ENCODE peak calls at places on chromosomes 11 and 22, in four cellular contexts. D is mucosa of descending colon; V is glutamatergic neuron; Q is CD8-positive, alpha-beta T cell. P is an unnamed sample.

GRCh38 chr22:33923660-33924246 is 3.5 kb upstream of the LARGE1 start:
- DNase-seq in D (peak), V (peak), Q (no peak), P (no peak)

GRCh38 chr11:62061356-62062222 is 62.2 kb upstream of the INCENP start:
- DNase-seq in D (no peak), V (no peak), Q (no peak), P (no peak)

GRCh38 chr11:125464266-125464662 is 31.8 kb downstream of the FEZ1 start:
- DNase-seq in D (no peak), V (no peak), Q (no peak), P (no peak)

GRCh38 chr11:62546244-62546936 is at the start of gene AHNAK:
- DNase-seq in D (peak), V (peak), Q (no peak), P (no peak)

GRCh38 chr11:74018331-74019005 is 9.6 kb upstream of the UCP3 start:
- DNase-seq in D (peak), V (no peak), Q (no peak), P (peak)

GRCh38 chr11:77590194-77590591 is 440 bp downstream of the AQP11 start:
- DNase-seq in D (no peak), V (peak), Q (no peak), P (no peak)

GRCh38 chr22:29716814-29717213 is 3.0 kb upstream of the CABP7 start:
- DNase-seq in D (peak), V (no peak), Q (no peak), P (peak)

GRCh38 chr11:104279587-104279986 is 115.6 kb upstream of the PDGFD start:
- DNase-seq in D (no peak), V (no peak), Q (no peak), P (no peak)

GRCh38 chr11:36077886-36078685 is 134.2 kb downstream of the LDLRAD3 start:
- DNase-seq in D (no peak), V (no peak), Q (no peak), P (no peak)

GRCh38 chr11:18714443-18714780 is 11.6 kb downstream of the IGSF22 start:
- DNase-seq in D (no peak), V (no peak), Q (no peak), P (no peak)

GRCh38 chr22:24806663-24807001 is 621 bp downstream of the SGSM1 start:
- DNase-seq in D (peak), V (no peak), Q (no peak), P (no peak)

GRCh38 chr22:20744456-20744855 is 29.5 kb upstream of the SERPIND1 start:
- DNase-seq in D (no peak), V (no peak), Q (no peak), P (no peak)

GRCh38 chr11:33642461-33643166 is 58.0 kb downstream of the C11orf91 start:
- DNase-seq in D (no peak), V (no peak), Q (no peak), P (no peak)

GRCh38 chr11:69215784-69216415 is 60.2 kb downstream of the SMIM38 start:
- DNase-seq in D (no peak), V (no peak), Q (no peak), P (no peak)

GRCh38 chr11:40168461-40168860 is 1291.0 kb downstream of the LRRC4C start:
- DNase-seq in D (no peak), V (no peak), Q (no peak), P (no peak)

GRCh38 chr11:35927730-35928129 is 16.1 kb upstream of the LDLRAD3 start:
- DNase-seq in D (peak), V (no peak), Q (no peak), P (no peak)

GRCh38 chr11:82384308-82384707 is 349.4 kb downstream of the FAM181B start:
- DNase-seq in D (no peak), V (no peak), Q (no peak), P (no peak)

GRCh38 chr11:100735949-100736675 is 49.0 kb downstream of the ARHGAP42 start:
- DNase-seq in D (no peak), V (no peak), Q (no peak), P (no peak)

GRCh38 chr11:1543606-1544263 is 28.3 kb downstream of the DUSP8 start:
- DNase-seq in D (no peak), V (peak), Q (no peak), P (no peak)

GRCh38 chr11:126474220-126474619 is 118.7 kb downstream of the ST3GAL4 start:
- DNase-seq in D (no peak), V (no peak), Q (no peak), P (no peak)

GRCh38 chr11:2741377-2742131 is 41.8 kb upstream of the KCNQ1OT1 start:
- DNase-seq in D (peak), V (peak), Q (no peak), P (peak)

GRCh38 chr11:2310073-2310785 is 8.4 kb downstream of the TSPAN32 start:
- DNase-seq in D (no peak), V (no peak), Q (no peak), P (no peak)

GRCh38 chr11:123178166-123178565 is 16.9 kb downstream of the CLMP start:
- DNase-seq in D (no peak), V (no peak), Q (no peak), P (no peak)

GRCh38 chr11:35583843-35584242 is 34.4 kb upstream of the FJX1 start:
- DNase-seq in D (no peak), V (no peak), Q (no peak), P (no peak)

GRCh38 chr11:82733444-82734119 is at the start of gene FAM181B:
- DNase-seq in D (peak), V (peak), Q (no peak), P (no peak)

GRCh38 chr11:93718057-93718563 is 23.2 kb downstream of the TAF1D start:
- DNase-seq in D (no peak), V (no peak), Q (no peak), P (no peak)

GRCh38 chr11:10908215-10908990 is 50.5 kb upstream of the ZBED5 start:
- DNase-seq in D (no peak), V (no peak), Q (no peak), P (peak)

GRCh38 chr11:130670200-130670599 is 221.8 kb downstream of the ADAMTS15 start:
- DNase-seq in D (no peak), V (no peak), Q (no peak), P (no peak)

GRCh38 chr11:12288934-12289666 is 88.3 kb upstream of the PARVA start:
- DNase-seq in D (no peak), V (no peak), Q (no peak), P (no peak)

GRCh38 chr11:108483163-108483562 is 15.0 kb downstream of the POGLUT3 start:
- DNase-seq in D (no peak), V (no peak), Q (no peak), P (no peak)

GRCh38 chr22:50008151-50009040 is 4.2 kb downstream of the IL17REL start:
- DNase-seq in D (peak), V (no peak), Q (no peak), P (no peak)

GRCh38 chr11:111846640-111847039 is 24.7 kb downstream of the ALG9 start:
- DNase-seq in D (no peak), V (no peak), Q (no peak), P (no peak)

GRCh38 chr22:38191115-38191514 is 9.5 kb upstream of the PLA2G6 start:
- DNase-seq in D (no peak), V (no peak), Q (no peak), P (no peak)

GRCh38 chr11:133762538-133762937 is 82.8 kb downstream of the SPATA19 start:
- DNase-seq in D (no peak), V (no peak), Q (no peak), P (no peak)

GRCh38 chr11:70072471-70073187 is 5.5 kb upstream of the ANO1 start:
- DNase-seq in D (no peak), V (no peak), Q (no peak), P (no peak)

GRCh38 chr11:131748146-131749050 is 378.0 kb downstream of the NTM start:
- DNase-seq in D (peak), V (peak), Q (no peak), P (peak)

GRCh38 chr11:106706355-106706754 is 311.9 kb downstream of the GUCY1A2 start:
- DNase-seq in D (no peak), V (no peak), Q (no peak), P (no peak)

GRCh38 chr22:38239101-38239761 is 33.6 kb downstream of the TMEM184B start:
- DNase-seq in D (no peak), V (no peak), Q (no peak), P (peak)

GRCh38 chr11:116357769-116358544 is 414.8 kb downstream of the BUD13 start:
- DNase-seq in D (peak), V (peak), Q (no peak), P (no peak)
- TF ChIP-seq CTCF in D (peak), V (peak), Q (no peak), P (no peak)

DNA sequence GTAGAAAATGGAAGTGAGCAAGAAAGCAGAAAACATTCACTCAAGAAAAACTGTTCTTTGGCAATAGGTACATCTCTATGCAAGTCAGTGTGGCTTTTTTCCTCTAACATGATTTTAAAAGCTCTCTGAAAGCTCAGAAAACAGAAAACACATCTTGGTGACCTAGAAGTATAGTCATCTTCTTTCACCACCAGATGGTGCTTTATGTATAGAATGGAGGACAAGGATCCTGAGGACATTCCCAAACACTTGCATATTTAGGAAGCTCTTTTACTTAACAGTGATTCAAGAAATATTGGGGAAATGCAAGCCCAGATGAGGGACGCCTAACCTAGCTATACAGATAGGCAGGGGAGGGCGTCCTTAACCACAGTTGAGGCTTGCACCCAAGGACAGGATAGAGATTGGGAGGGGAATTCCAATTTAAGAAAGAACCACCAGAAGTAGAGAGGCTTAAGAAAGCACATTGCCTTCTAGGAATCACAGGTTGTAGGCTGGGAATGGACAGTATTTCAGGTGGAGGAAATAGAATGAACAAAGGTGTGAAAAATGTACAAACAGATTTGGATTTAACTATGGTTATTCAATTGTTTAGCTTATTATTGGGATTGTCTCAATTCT is 13.8 kb upstream of the CCDC81 start:
- DNase-seq in D (no peak), V (no peak), Q (no peak), P (peak)
- TF ChIP-seq CTCF in D (no peak), V (no peak), Q (no peak), P (peak)

GRCh38 chr11:72752088-72752914 is at the start of gene ARAP1:
- DNase-seq in D (peak), V (peak), Q (peak), P (no peak)
- TF ChIP-seq CTCF in D (no peak), V (no peak), Q (no peak), P (no peak)

DNA sequence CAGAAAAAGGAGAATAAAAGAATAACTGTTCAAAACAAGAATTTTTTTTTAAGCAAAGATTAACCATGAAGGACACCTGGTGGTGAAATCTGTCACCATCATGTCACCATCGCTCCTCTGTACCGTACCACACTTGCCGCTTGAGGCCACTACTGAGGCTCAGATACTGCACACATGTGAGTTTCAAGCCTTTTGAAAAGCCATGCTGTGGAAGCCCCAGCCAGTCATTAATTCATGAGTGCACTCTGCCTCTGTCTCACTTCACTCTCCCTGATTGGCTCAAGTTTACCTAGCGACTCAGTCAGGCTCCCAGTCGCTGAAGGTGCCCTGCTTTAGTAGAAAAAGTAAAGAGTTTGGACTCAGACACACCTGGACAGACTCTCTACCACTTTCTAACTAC is 6.6 kb upstream of the MS4A12 start:
- DNase-seq in D (no peak), V (peak), Q (no peak), P (no peak)
- TF ChIP-seq CTCF in D (no peak), V (peak), Q (no peak), P (no peak)

GRCh38 chr22:42080287-42080686 is 787 bp downstream of the SMDT1 start:
- DNase-seq in D (no peak), V (no peak), Q (no peak), P (no peak)

GRCh38 chr22:42077486-42078125 is 1.9 kb upstream of the SMDT1 start:
- DNase-seq in D (no peak), V (no peak), Q (no peak), P (no peak)

GRCh38 chr22:42078469-42079318 is 806 bp upstream of the SMDT1 start:
- DNase-seq in D (no peak), V (peak), Q (no peak), P (no peak)

GRCh38 chr22:42076764-42077485 is 2.6 kb upstream of the SMDT1 start:
- DNase-seq in D (no peak), V (no peak), Q (no peak), P (no peak)

DNA sequence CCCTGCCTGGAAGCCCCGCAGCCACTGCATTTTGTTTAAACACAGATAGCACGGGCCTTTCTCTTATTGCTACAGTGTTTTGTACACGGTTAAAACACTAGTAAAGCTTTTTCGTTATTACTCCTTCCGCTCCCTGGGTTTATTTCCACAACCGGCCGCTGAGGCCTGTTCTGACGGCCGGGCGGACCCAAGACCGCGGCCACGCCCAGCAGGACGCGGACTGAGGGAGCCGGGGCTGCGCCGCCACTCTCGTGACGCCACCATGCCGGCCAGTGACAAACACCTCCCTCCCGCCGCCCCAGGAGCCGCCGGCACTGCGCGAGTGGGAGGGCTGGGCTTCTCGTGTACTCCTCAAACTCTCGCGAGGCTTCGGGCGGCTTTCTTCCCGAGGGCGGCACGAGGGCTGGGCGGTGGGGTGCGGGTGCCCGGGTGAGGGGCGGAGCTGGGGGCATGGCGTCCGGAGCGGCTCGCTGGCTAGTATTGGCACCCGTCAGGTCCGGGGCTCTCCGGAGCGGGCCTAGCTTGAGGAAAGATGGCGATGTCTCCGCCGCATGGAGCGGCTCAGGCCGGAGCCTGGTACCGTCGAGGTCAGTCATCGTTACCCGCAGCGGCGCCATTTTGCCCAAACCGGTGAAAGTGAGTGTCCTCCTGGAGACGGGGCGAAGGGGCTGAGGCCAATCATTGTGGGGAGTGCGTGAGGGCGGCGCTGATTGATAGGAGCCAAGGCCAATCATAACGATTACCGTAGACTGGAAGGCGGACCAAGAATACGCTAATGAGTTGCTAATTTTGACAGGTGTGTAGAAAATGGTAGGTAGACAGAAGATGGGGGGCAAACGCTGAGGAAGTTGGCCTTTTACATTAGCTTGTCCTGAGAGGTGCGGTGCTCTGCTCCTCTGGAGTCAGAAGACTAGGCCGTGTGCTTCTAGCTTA is at the start of gene SMDT1:
- DNase-seq in D (peak), V (peak), Q (peak), P (peak)
- TF ChIP-seq CTCF in D (no peak), V (no peak), Q (no peak), P (no peak)

DNA sequence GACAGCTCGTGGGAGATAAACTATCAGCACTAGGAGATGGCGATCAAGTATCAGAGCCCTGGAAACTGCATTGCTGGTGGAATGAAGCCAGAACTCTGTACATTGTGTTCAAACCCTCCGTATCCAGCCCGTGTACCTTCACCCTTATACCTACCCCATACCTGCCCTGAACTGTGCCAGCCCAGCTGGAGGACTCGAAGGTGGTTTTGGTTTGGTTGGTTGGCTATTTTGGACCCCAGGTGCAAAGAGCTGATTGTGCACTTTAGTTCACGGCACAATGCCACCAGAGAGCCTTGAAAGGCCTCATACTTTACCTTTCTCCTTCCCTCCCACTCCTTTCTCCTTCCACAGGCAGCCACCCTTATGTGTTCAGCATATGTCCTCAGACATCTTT is 16.0 kb downstream of the FAM83F start:
- DNase-seq in D (no peak), V (no peak), Q (no peak), P (no peak)
- TF ChIP-seq CTCF in D (no peak), V (no peak), Q (no peak), P (no peak)

DNA sequence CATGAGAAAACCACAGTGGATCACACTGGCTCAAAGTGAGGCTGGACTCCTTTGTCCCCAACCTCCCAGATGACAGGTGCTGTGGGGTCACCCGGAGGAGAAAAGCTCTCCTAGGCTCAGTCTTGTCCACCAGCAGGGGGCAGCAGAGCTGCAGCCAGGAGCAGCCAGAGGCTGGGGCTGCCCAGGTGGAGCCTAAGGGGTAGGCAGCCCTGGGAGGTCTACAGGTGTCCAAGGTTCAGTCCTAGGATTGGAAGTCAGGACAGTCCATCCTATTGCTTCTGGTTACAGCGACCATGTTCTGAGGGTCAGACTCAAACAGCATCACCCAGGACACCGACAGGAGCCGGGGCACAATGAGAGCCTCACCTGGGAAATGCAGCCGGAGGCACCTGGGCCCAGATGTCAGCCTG is 77.6 kb upstream of the IGLL5 start:
- DNase-seq in D (peak), V (no peak), Q (peak), P (no peak)
- TF ChIP-seq CTCF in D (peak), V (no peak), Q (peak), P (no peak)